ENCODE peak calls at places on chromosomes 6 and 20, in six cellular contexts. T is NCI-H748 treated with DMSO at 0.1 percent for 48 hours; D is AG04450; A is fibroblast of villous mesenchyme; Z is HEK293T; U is activated CD4-positive, alpha-beta T cell treated with anti-CD3 and anti-CD28 coated beads, Interleukin-2, amount 50 U/mL, for 48 hours. N is an unnamed sample.

GRCh38 chr6:13044390-13044789 is 283.9 kb downstream of the TBC1D7 start:
- DNase-seq in U (no peak), T (no peak), A (no peak), Z (peak; percentile 42), D (no peak), N (no peak)

GRCh38 chr6:110664933-110665332 is 150.3 kb downstream of the CDK19 start:
- DNase-seq in U (no peak), A (peak; percentile 41), T (no peak), Z (no peak), D (no peak), N (no peak)

GRCh38 chr6:4134841-4135664 is at the start of gene ECI2:
- DNase-seq in D (no peak), A (peak; percentile 61), T (peak; percentile 93), U (peak; percentile 62), Z (peak; percentile 58), N (peak; percentile 93)

GRCh38 chr20:59443558-59443957 is 143.1 kb downstream of the EDN3 start:
- DNase-seq in U (no peak), D (no peak), T (no peak), A (no peak), Z (no peak), N (no peak)

GRCh38 chr6:165049362-165049761 is 260.0 kb downstream of the C6orf118 start:
- DNase-seq in A (peak; percentile 15), U (peak; percentile 48), Z (peak; percentile 60), D (no peak), T (peak; percentile 37), N (no peak)

GRCh38 chr6:7692453-7692784 is 33.5 kb upstream of the BMP6 start:
- DNase-seq in T (peak; percentile 29), D (no peak), Z (no peak), U (no peak), A (no peak), N (no peak)

GRCh38 chr6:53347250-53347920 is 1.4 kb downstream of the ELOVL5 start:
- DNase-seq in T (peak; percentile 41), U (peak; percentile 39), D (no peak), Z (no peak), A (peak; percentile 58), N (no peak)

GRCh38 chr6:2798586-2799134 is 33.5 kb downstream of the WRNIP1 start:
- DNase-seq in U (no peak), D (no peak), Z (no peak), A (no peak), T (no peak), N (no peak)

GRCh38 chr6:145028144-145028818 is 707.0 kb downstream of the EPM2A start:
- DNase-seq in D (no peak), A (peak; percentile 30), U (no peak), T (peak; percentile 35), Z (peak; percentile 34), N (no peak)

GRCh38 chr20:13865825-13866351 is 81.1 kb downstream of the NDUFAF5 start:
- DNase-seq in A (peak; percentile 42), D (no peak), U (no peak), T (no peak), Z (no peak), N (no peak)

GRCh38 chr20:37848706-37849105 is 54.2 kb upstream of the VSTM2L start:
- DNase-seq in Z (no peak), D (no peak), A (no peak), U (no peak), T (no peak), N (no peak)

GRCh38 chr6:36489426-36489825 is 46.6 kb downstream of the KCTD20 start:
- DNase-seq in U (no peak), A (no peak), D (no peak), Z (no peak), T (no peak), N (no peak)

GRCh38 chr6:6711832-6712231 is 123.3 kb downstream of the LY86 start:
- DNase-seq in Z (no peak), U (no peak), A (no peak), D (no peak), T (no peak), N (no peak)

GRCh38 chr6:113997106-113997505 is 26.2 kb upstream of the HDAC2 start:
- DNase-seq in Z (no peak), T (no peak), U (no peak), D (peak; percentile 50), A (peak; percentile 80), N (no peak)

GRCh38 chr6:139148557-139149220 is 13.8 kb downstream of the HECA start:
- DNase-seq in A (no peak), T (no peak), U (no peak), Z (no peak), D (no peak), N (no peak)

GRCh38 chr20:50127587-50128519 is 14.9 kb upstream of the UBE2V1 start:
- DNase-seq in U (no peak), T (no peak), Z (no peak), A (no peak), D (no peak), N (no peak)

GRCh38 chr6:57294829-57295228 is 22.6 kb upstream of the PRIM2 start:
- DNase-seq in Z (no peak), D (no peak), T (no peak), U (no peak), A (no peak), N (no peak)

GRCh38 chr6:165695736-165696515 is 32.9 kb upstream of the PDE10A start:
- DNase-seq in D (no peak), U (no peak), A (peak; percentile 19), T (no peak), Z (no peak), N (no peak)

GRCh38 chr20:36074983-36075382 is 79.6 kb upstream of the EPB41L1 start:
- DNase-seq in D (no peak), Z (no peak), T (no peak), U (no peak), A (no peak), N (no peak)

GRCh38 chr20:20276806-20277530 is 90.9 kb upstream of the INSM1 start:
- DNase-seq in Z (no peak), A (no peak), D (no peak), T (peak; percentile 95), U (no peak), N (no peak)

GRCh38 chr6:32941412-32941784 is 570 bp upstream of the HLA-DMB start:
- DNase-seq in U (peak; percentile 51), D (no peak), Z (no peak), A (no peak), T (no peak), N (no peak)

GRCh38 chr6:168386973-168387372 is 54.0 kb upstream of the SMOC2 start:
- DNase-seq in D (no peak), A (no peak), T (no peak), Z (no peak), U (no peak), N (no peak)

GRCh38 chr6:137291441-137291840 is 72.3 kb upstream of the IFNGR1 start:
- DNase-seq in A (peak; percentile 14), D (no peak), Z (no peak), T (no peak), U (peak; percentile 42), N (no peak)

GRCh38 chr6:156701961-156702360 is 75.2 kb upstream of the ARID1B start:
- DNase-seq in T (no peak), A (no peak), U (no peak), D (no peak), Z (no peak), N (no peak)